ENCODE peak calls at places on chromosomes 11 and 22, in eight cellular contexts. One of them, this sample, is unnamed.

GRCh38 chr11:849951-850776 is 7.5 kb downstream of the TSPAN4 start:
- DNase-seq in H1: no peak
- DNase-seq in K562: no peak
- DNase-seq in stomach: no peak
- DNase-seq in SK-N-SH: peak
- DNase-seq in esophagus muscularis mucosa: no peak
- DNase-seq in sigmoid colon: no peak
- DNase-seq in transverse colon: no peak
- DNase-seq in this sample: no peak

GRCh38 chr22:26822300-26822699 is 164.9 kb downstream of the MIAT start:
- DNase-seq in SK-N-SH: no peak
- DNase-seq in transverse colon: no peak
- DNase-seq in stomach: no peak
- DNase-seq in K562: no peak
- DNase-seq in sigmoid colon: no peak
- DNase-seq in esophagus muscularis mucosa: no peak
- DNase-seq in H1: no peak
- DNase-seq in this sample: no peak

GRCh38 chr22:43878079-43878795 is 13.6 kb downstream of the PNPLA5 start:
- DNase-seq in stomach: no peak
- DNase-seq in H1: no peak
- DNase-seq in esophagus muscularis mucosa: no peak
- DNase-seq in sigmoid colon: peak
- DNase-seq in transverse colon: no peak
- DNase-seq in SK-N-SH: no peak
- DNase-seq in K562: no peak
- DNase-seq in this sample: no peak

GRCh38 chr22:49426618-49427266 is 400.9 kb downstream of the BRD1 start:
- DNase-seq in esophagus muscularis mucosa: no peak
- DNase-seq in sigmoid colon: no peak
- DNase-seq in transverse colon: no peak
- DNase-seq in H1: no peak
- DNase-seq in stomach: no peak
- DNase-seq in SK-N-SH: no peak
- DNase-seq in K562: no peak
- DNase-seq in this sample: no peak

GRCh38 chr11:73315288-73316020 is 7.4 kb downstream of the ARHGEF17 start:
- DNase-seq in stomach: no peak
- DNase-seq in H1: no peak
- DNase-seq in transverse colon: no peak
- DNase-seq in sigmoid colon: peak
- DNase-seq in K562: no peak
- DNase-seq in SK-N-SH: no peak
- DNase-seq in esophagus muscularis mucosa: no peak
- DNase-seq in this sample: no peak

GRCh38 chr11:5423131-5423530 is 1.2 kb downstream of the OR51Q1 start:
- DNase-seq in esophagus muscularis mucosa: no peak
- DNase-seq in SK-N-SH: no peak
- DNase-seq in H1: no peak
- DNase-seq in sigmoid colon: no peak
- DNase-seq in transverse colon: no peak
- DNase-seq in stomach: no peak
- DNase-seq in K562: no peak
- DNase-seq in this sample: no peak

GRCh38 chr11:71101606-71102005 is 150.8 kb downstream of the SHANK2 start:
- DNase-seq in SK-N-SH: no peak
- DNase-seq in sigmoid colon: no peak
- DNase-seq in K562: no peak
- DNase-seq in transverse colon: no peak
- DNase-seq in H1: no peak
- DNase-seq in esophagus muscularis mucosa: no peak
- DNase-seq in stomach: no peak
- DNase-seq in this sample: no peak

GRCh38 chr11:102260241-102260640 is 57.0 kb upstream of the BIRC3 start:
- DNase-seq in esophagus muscularis mucosa: no peak
- DNase-seq in sigmoid colon: no peak
- DNase-seq in K562: no peak
- DNase-seq in SK-N-SH: no peak
- DNase-seq in transverse colon: no peak
- DNase-seq in stomach: no peak
- DNase-seq in H1: no peak
- DNase-seq in this sample: no peak

GRCh38 chr11:128422576-128423370 is 164.6 kb downstream of the ETS1 start:
- DNase-seq in stomach: peak
- DNase-seq in sigmoid colon: no peak
- DNase-seq in K562: no peak
- DNase-seq in H1: no peak
- DNase-seq in transverse colon: peak
- DNase-seq in esophagus muscularis mucosa: no peak
- DNase-seq in SK-N-SH: peak
- DNase-seq in this sample: peak

GRCh38 chr22:19974233-19974861 is 32.7 kb upstream of the TXNRD2 start:
- DNase-seq in K562: peak
- DNase-seq in sigmoid colon: no peak
- DNase-seq in transverse colon: peak
- DNase-seq in SK-N-SH: peak
- DNase-seq in esophagus muscularis mucosa: no peak
- DNase-seq in H1: peak
- DNase-seq in stomach: peak
- DNase-seq in this sample: peak

GRCh38 chr22:45805413-45805812 is 133.8 kb downstream of the ATXN10 start:
- DNase-seq in transverse colon: no peak
- DNase-seq in K562: no peak
- DNase-seq in SK-N-SH: no peak
- DNase-seq in sigmoid colon: no peak
- DNase-seq in stomach: no peak
- DNase-seq in esophagus muscularis mucosa: no peak
- DNase-seq in H1: no peak
- DNase-seq in this sample: no peak

GRCh38 chr11:64347171-64347867 is 7.3 kb downstream of the CCDC88B start:
- DNase-seq in stomach: no peak
- DNase-seq in K562: no peak
- DNase-seq in SK-N-SH: peak
- DNase-seq in H1: no peak
- DNase-seq in esophagus muscularis mucosa: no peak
- DNase-seq in sigmoid colon: no peak
- DNase-seq in transverse colon: no peak
- DNase-seq in this sample: no peak

GRCh38 chr11:60455531-60456042 is at the start of gene MS4A1:
- DNase-seq in stomach: no peak
- DNase-seq in sigmoid colon: no peak
- DNase-seq in K562: no peak
- DNase-seq in SK-N-SH: no peak
- DNase-seq in esophagus muscularis mucosa: no peak
- DNase-seq in H1: no peak
- DNase-seq in transverse colon: peak
- DNase-seq in this sample: no peak

GRCh38 chr22:50112151-50113118 is 22.6 kb downstream of the MOV10L1 start:
- DNase-seq in stomach: no peak
- DNase-seq in K562: no peak
- DNase-seq in sigmoid colon: no peak
- DNase-seq in esophagus muscularis mucosa: no peak
- DNase-seq in H1: no peak
- DNase-seq in transverse colon: no peak
- DNase-seq in SK-N-SH: no peak
- DNase-seq in this sample: no peak

GRCh38 chr11:19868871-19869270 is 156.2 kb downstream of the NAV2 start:
- DNase-seq in H1: no peak
- DNase-seq in sigmoid colon: no peak
- DNase-seq in SK-N-SH: no peak
- DNase-seq in stomach: no peak
- DNase-seq in esophagus muscularis mucosa: no peak
- DNase-seq in K562: no peak
- DNase-seq in transverse colon: no peak
- DNase-seq in this sample: no peak

GRCh38 chr11:45818961-45819605 is 14.1 kb downstream of the SLC35C1 start:
- DNase-seq in transverse colon: no peak
- DNase-seq in H1: no peak
- DNase-seq in K562: no peak
- DNase-seq in esophagus muscularis mucosa: no peak
- DNase-seq in SK-N-SH: no peak
- DNase-seq in stomach: no peak
- DNase-seq in sigmoid colon: no peak
- DNase-seq in this sample: no peak

GRCh38 chr22:26550498-26551033 is 38.3 kb upstream of the TFIP11 start:
- DNase-seq in sigmoid colon: no peak
- DNase-seq in K562: no peak
- DNase-seq in SK-N-SH: no peak
- DNase-seq in esophagus muscularis mucosa: no peak
- DNase-seq in stomach: no peak
- DNase-seq in H1: no peak
- DNase-seq in transverse colon: no peak
- DNase-seq in this sample: peak

GRCh38 chr22:36599771-36600170 is 70.8 kb upstream of the EIF3D start:
- DNase-seq in SK-N-SH: no peak
- DNase-seq in K562: no peak
- DNase-seq in H1: no peak
- DNase-seq in stomach: no peak
- DNase-seq in esophagus muscularis mucosa: no peak
- DNase-seq in transverse colon: no peak
- DNase-seq in sigmoid colon: no peak
- DNase-seq in this sample: no peak

GRCh38 chr11:85886089-85887056 is 31.2 kb downstream of the CCDC83 start:
- DNase-seq in stomach: no peak
- DNase-seq in SK-N-SH: no peak
- DNase-seq in sigmoid colon: no peak
- DNase-seq in esophagus muscularis mucosa: no peak
- DNase-seq in H1: no peak
- DNase-seq in transverse colon: no peak
- DNase-seq in K562: no peak
- DNase-seq in this sample: no peak

GRCh38 chr11:66543263-66544107 is 2.4 kb downstream of the ZDHHC24 start:
- DNase-seq in esophagus muscularis mucosa: no peak
- DNase-seq in stomach: peak
- DNase-seq in transverse colon: peak
- DNase-seq in SK-N-SH: peak
- DNase-seq in K562: no peak
- DNase-seq in sigmoid colon: no peak
- DNase-seq in H1: no peak
- DNase-seq in this sample: peak

GRCh38 chr11:17528181-17528691 is 16.0 kb downstream of the USH1C start:
- DNase-seq in transverse colon: peak
- DNase-seq in stomach: peak
- DNase-seq in sigmoid colon: no peak
- DNase-seq in SK-N-SH: peak
- DNase-seq in K562: peak
- DNase-seq in esophagus muscularis mucosa: no peak
- DNase-seq in H1: no peak
- DNase-seq in this sample: peak

GRCh38 chr22:44116755-44117684 is 63.7 kb upstream of the PARVG start:
- DNase-seq in transverse colon: no peak
- DNase-seq in stomach: no peak
- DNase-seq in esophagus muscularis mucosa: no peak
- DNase-seq in SK-N-SH: no peak
- DNase-seq in K562: no peak
- DNase-seq in H1: no peak
- DNase-seq in sigmoid colon: peak
- DNase-seq in this sample: no peak

GRCh38 chr22:22687638-22688500 is 43.5 kb downstream of the GGTLC2 start:
- DNase-seq in K562: peak
- DNase-seq in transverse colon: peak
- DNase-seq in sigmoid colon: no peak
- DNase-seq in esophagus muscularis mucosa: no peak
- DNase-seq in SK-N-SH: peak
- DNase-seq in H1: no peak
- DNase-seq in stomach: peak
- DNase-seq in this sample: peak

GRCh38 chr11:83425137-83425466 is 138.9 kb upstream of the CCDC90B start:
- DNase-seq in stomach: no peak
- DNase-seq in esophagus muscularis mucosa: no peak
- DNase-seq in sigmoid colon: no peak
- DNase-seq in transverse colon: no peak
- DNase-seq in K562: no peak
- DNase-seq in H1: no peak
- DNase-seq in SK-N-SH: no peak
- DNase-seq in this sample: no peak

GRCh38 chr22:40043086-40043485 is 48.3 kb downstream of the FAM83F start:
- DNase-seq in SK-N-SH: no peak
- DNase-seq in stomach: no peak
- DNase-seq in K562: no peak
- DNase-seq in esophagus muscularis mucosa: no peak
- DNase-seq in transverse colon: peak
- DNase-seq in sigmoid colon: peak
- DNase-seq in H1: no peak
- DNase-seq in this sample: peak

GRCh38 chr11:21268036-21268435 is 598.6 kb downstream of the NELL1 start:
- DNase-seq in H1: no peak
- DNase-seq in stomach: no peak
- DNase-seq in SK-N-SH: no peak
- DNase-seq in esophagus muscularis mucosa: no peak
- DNase-seq in K562: no peak
- DNase-seq in transverse colon: no peak
- DNase-seq in sigmoid colon: no peak
- DNase-seq in this sample: no peak
- TF ChIP-seq EP300 in H1: no peak
- TF ChIP-seq EP300 in stomach: no peak
- TF ChIP-seq EP300 in SK-N-SH: no peak
- TF ChIP-seq EP300 in esophagus muscularis mucosa: no peak
- TF ChIP-seq EP300 in K562: no peak
- TF ChIP-seq EP300 in transverse colon: no peak
- TF ChIP-seq EP300 in sigmoid colon: no peak
- TF ChIP-seq EP300 in this sample: no peak

DNA sequence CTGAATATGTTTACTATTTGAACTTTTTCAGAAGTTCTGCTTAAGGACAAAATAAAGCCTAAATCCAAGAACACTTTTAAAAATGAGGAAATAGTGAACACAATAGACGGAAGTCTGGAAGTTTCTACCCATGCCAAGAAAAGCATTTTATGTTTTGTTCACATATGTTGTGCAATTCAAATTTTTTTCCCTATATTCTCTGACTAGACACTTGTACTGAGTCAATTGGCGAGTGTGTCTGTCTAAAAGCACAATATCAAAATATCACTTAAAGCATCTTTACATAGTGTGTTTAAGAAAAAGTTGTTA is 29.2 kb downstream of the INCENP start:
- DNase-seq in stomach: no peak
- DNase-seq in SK-N-SH: no peak
- DNase-seq in esophagus muscularis mucosa: no peak
- DNase-seq in K562: no peak
- DNase-seq in transverse colon: no peak
- DNase-seq in H1: no peak
- DNase-seq in sigmoid colon: no peak
- DNase-seq in this sample: no peak
- TF ChIP-seq POLR2AphosphoS5 in stomach: no peak
- TF ChIP-seq POLR2AphosphoS5 in SK-N-SH: no peak
- TF ChIP-seq POLR2AphosphoS5 in esophagus muscularis mucosa: no peak
- TF ChIP-seq POLR2AphosphoS5 in K562: no peak
- TF ChIP-seq POLR2AphosphoS5 in transverse colon: no peak
- TF ChIP-seq POLR2AphosphoS5 in H1: no peak
- TF ChIP-seq POLR2AphosphoS5 in sigmoid colon: no peak
- TF ChIP-seq POLR2AphosphoS5 in this sample: no peak

GRCh38 chr11:9796276-9796675 is 132.4 kb downstream of the SWAP70 start:
- DNase-seq in H1: no peak
- DNase-seq in transverse colon: no peak
- DNase-seq in sigmoid colon: no peak
- DNase-seq in K562: no peak
- DNase-seq in stomach: no peak
- DNase-seq in esophagus muscularis mucosa: no peak
- DNase-seq in SK-N-SH: no peak
- DNase-seq in this sample: no peak
- TF ChIP-seq EP300 in H1: no peak
- TF ChIP-seq EP300 in transverse colon: no peak
- TF ChIP-seq EP300 in sigmoid colon: no peak
- TF ChIP-seq EP300 in K562: no peak
- TF ChIP-seq EP300 in stomach: no peak
- TF ChIP-seq EP300 in esophagus muscularis mucosa: no peak
- TF ChIP-seq EP300 in SK-N-SH: no peak
- TF ChIP-seq EP300 in this sample: no peak

GRCh38 chr11:100354736-100355135 is 332.4 kb upstream of the ARHGAP42 start:
- DNase-seq in stomach: no peak
- DNase-seq in sigmoid colon: no peak
- DNase-seq in H1: no peak
- DNase-seq in esophagus muscularis mucosa: no peak
- DNase-seq in transverse colon: no peak
- DNase-seq in K562: no peak
- DNase-seq in SK-N-SH: no peak
- DNase-seq in this sample: no peak
- TF ChIP-seq POLR2AphosphoS5 in stomach: no peak
- TF ChIP-seq POLR2AphosphoS5 in sigmoid colon: no peak
- TF ChIP-seq POLR2AphosphoS5 in H1: no peak
- TF ChIP-seq POLR2AphosphoS5 in esophagus muscularis mucosa: no peak
- TF ChIP-seq POLR2AphosphoS5 in transverse colon: no peak
- TF ChIP-seq POLR2AphosphoS5 in K562: no peak
- TF ChIP-seq POLR2AphosphoS5 in SK-N-SH: no peak
- TF ChIP-seq POLR2AphosphoS5 in this sample: no peak

This sample was measured in upper lobe of left lung.